ENCODE peak calls at places on chromosome 3, in six cellular contexts. One of them, this sample, is unnamed.

GRCh38 chr3:12796171-12797123 is at the start of gene CAND2:
- DNase-seq in neural crest cell: peak; percentile 48
- DNase-seq in prostate gland: no peak
- DNase-seq in OCI-LY7: peak; percentile 73
- DNase-seq in left ventricle myocardium inferior: peak; percentile 80
- DNase-seq in B cell: peak; percentile 75
- DNase-seq in this sample: peak; percentile 50

GRCh38 chr3:156920399-156920798 is 94.2 kb downstream of the LEKR1 start:
- DNase-seq in neural crest cell: no peak
- DNase-seq in prostate gland: no peak
- DNase-seq in OCI-LY7: no peak
- DNase-seq in left ventricle myocardium inferior: no peak
- DNase-seq in B cell: no peak
- DNase-seq in this sample: no peak

GRCh38 chr3:149660462-149660861 is 2.6 kb upstream of the WWTR1 start:
- DNase-seq in neural crest cell: no peak
- DNase-seq in prostate gland: no peak
- DNase-seq in OCI-LY7: no peak
- DNase-seq in left ventricle myocardium inferior: no peak
- DNase-seq in B cell: no peak
- DNase-seq in this sample: no peak

GRCh38 chr3:128075516-128076464 is 23.6 kb downstream of the SEC61A1 start:
- DNase-seq in neural crest cell: peak; percentile 96
- DNase-seq in prostate gland: peak; percentile 80
- DNase-seq in OCI-LY7: peak; percentile 77
- DNase-seq in left ventricle myocardium inferior: peak; percentile 88
- DNase-seq in B cell: peak; percentile 93
- DNase-seq in this sample: peak; percentile 80

GRCh38 chr3:45958333-45958791 is 15.1 kb downstream of the CXCR6 start:
- DNase-seq in neural crest cell: no peak
- DNase-seq in prostate gland: no peak
- DNase-seq in OCI-LY7: no peak
- DNase-seq in left ventricle myocardium inferior: no peak
- DNase-seq in B cell: no peak
- DNase-seq in this sample: no peak

GRCh38 chr3:8870134-8870533 is 93.1 kb downstream of the RAD18 start:
- DNase-seq in neural crest cell: no peak
- DNase-seq in prostate gland: no peak
- DNase-seq in OCI-LY7: no peak
- DNase-seq in left ventricle myocardium inferior: no peak
- DNase-seq in B cell: no peak
- DNase-seq in this sample: no peak

GRCh38 chr3:48899298-48899697 is 616 bp upstream of the SLC25A20 start:
- DNase-seq in neural crest cell: no peak
- DNase-seq in prostate gland: no peak
- DNase-seq in OCI-LY7: no peak
- DNase-seq in left ventricle myocardium inferior: no peak
- DNase-seq in B cell: no peak
- DNase-seq in this sample: no peak

GRCh38 chr3:117910820-117911524 is 1123.7 kb downstream of the IGSF11 start:
- DNase-seq in neural crest cell: no peak
- DNase-seq in prostate gland: no peak
- DNase-seq in OCI-LY7: no peak
- DNase-seq in left ventricle myocardium inferior: no peak
- DNase-seq in B cell: no peak
- DNase-seq in this sample: no peak

GRCh38 chr3:136023264-136023978 is 57.9 kb downstream of the PPP2R3A start:
- DNase-seq in neural crest cell: no peak
- DNase-seq in prostate gland: no peak
- DNase-seq in OCI-LY7: no peak
- DNase-seq in left ventricle myocardium inferior: no peak
- DNase-seq in B cell: no peak
- DNase-seq in this sample: no peak

GRCh38 chr3:14138878-14139659 is 14.2 kb downstream of the TMEM43 start:
- DNase-seq in neural crest cell: no peak
- DNase-seq in prostate gland: no peak
- DNase-seq in OCI-LY7: no peak
- DNase-seq in left ventricle myocardium inferior: no peak
- DNase-seq in B cell: no peak
- DNase-seq in this sample: no peak

GRCh38 chr3:99128740-99129505 is 227.4 kb upstream of the DCBLD2 start:
- DNase-seq in neural crest cell: no peak
- DNase-seq in prostate gland: no peak
- DNase-seq in OCI-LY7: no peak
- DNase-seq in left ventricle myocardium inferior: no peak
- DNase-seq in B cell: no peak
- DNase-seq in this sample: no peak

GRCh38 chr3:61358364-61358763 is 107.1 kb upstream of the FHIT start:
- DNase-seq in neural crest cell: no peak
- DNase-seq in prostate gland: peak; percentile 6
- DNase-seq in OCI-LY7: no peak
- DNase-seq in left ventricle myocardium inferior: peak; percentile 77
- DNase-seq in B cell: peak; percentile 3
- DNase-seq in this sample: peak; percentile 70

GRCh38 chr3:136465296-136465695 is 215.2 kb downstream of the PCCB start:
- DNase-seq in neural crest cell: no peak
- DNase-seq in prostate gland: no peak
- DNase-seq in OCI-LY7: no peak
- DNase-seq in left ventricle myocardium inferior: no peak
- DNase-seq in B cell: no peak
- DNase-seq in this sample: no peak

GRCh38 chr3:170467007-170467406 is 48.3 kb downstream of the CLDN11 start:
- DNase-seq in neural crest cell: no peak
- DNase-seq in prostate gland: no peak
- DNase-seq in OCI-LY7: no peak
- DNase-seq in left ventricle myocardium inferior: no peak
- DNase-seq in B cell: no peak
- DNase-seq in this sample: no peak

GRCh38 chr3:98777286-98777685 is 14.1 kb downstream of the ST3GAL6 start:
- DNase-seq in neural crest cell: no peak
- DNase-seq in prostate gland: no peak
- DNase-seq in OCI-LY7: no peak
- DNase-seq in left ventricle myocardium inferior: no peak
- DNase-seq in B cell: no peak
- DNase-seq in this sample: no peak

GRCh38 chr3:45978348-45978747 is 17.3 kb downstream of the FYCO1 start:
- DNase-seq in neural crest cell: no peak
- DNase-seq in prostate gland: peak; percentile 72
- DNase-seq in OCI-LY7: no peak
- DNase-seq in left ventricle myocardium inferior: no peak
- DNase-seq in B cell: no peak
- DNase-seq in this sample: no peak

GRCh38 chr3:32495609-32496008 is 7.0 kb downstream of the CMTM6 start:
- DNase-seq in neural crest cell: no peak
- DNase-seq in prostate gland: no peak
- DNase-seq in OCI-LY7: no peak
- DNase-seq in left ventricle myocardium inferior: no peak
- DNase-seq in B cell: no peak
- DNase-seq in this sample: no peak

GRCh38 chr3:6781103-6781502 is 79.8 kb upstream of the GRM7 start:
- DNase-seq in neural crest cell: no peak
- DNase-seq in prostate gland: no peak
- DNase-seq in OCI-LY7: no peak
- DNase-seq in left ventricle myocardium inferior: no peak
- DNase-seq in B cell: no peak
- DNase-seq in this sample: no peak

GRCh38 chr3:165753560-165753959 is 83.7 kb downstream of the BCHE start:
- DNase-seq in neural crest cell: no peak
- DNase-seq in prostate gland: peak; percentile 41
- DNase-seq in OCI-LY7: no peak
- DNase-seq in left ventricle myocardium inferior: no peak
- DNase-seq in B cell: no peak
- DNase-seq in this sample: no peak

GRCh38 chr3:45084820-45085816 is 59.0 kb downstream of the CLEC3B start:
- DNase-seq in neural crest cell: no peak
- DNase-seq in prostate gland: no peak
- DNase-seq in OCI-LY7: no peak
- DNase-seq in left ventricle myocardium inferior: no peak
- DNase-seq in B cell: no peak
- DNase-seq in this sample: no peak

GRCh38 chr3:82973810-82974209 is 1212.4 kb upstream of the GBE1 start:
- DNase-seq in neural crest cell: no peak
- DNase-seq in prostate gland: no peak
- DNase-seq in OCI-LY7: no peak
- DNase-seq in left ventricle myocardium inferior: no peak
- DNase-seq in B cell: no peak
- DNase-seq in this sample: no peak

GRCh38 chr3:150464684-150465083 is 56.6 kb downstream of the TSC22D2 start:
- DNase-seq in neural crest cell: no peak
- DNase-seq in prostate gland: no peak
- DNase-seq in OCI-LY7: no peak
- DNase-seq in left ventricle myocardium inferior: no peak
- DNase-seq in B cell: no peak
- DNase-seq in this sample: no peak

GRCh38 chr3:38829404-38829803 is 13.4 kb upstream of the SCN10A start:
- DNase-seq in neural crest cell: no peak
- DNase-seq in prostate gland: no peak
- DNase-seq in OCI-LY7: no peak
- DNase-seq in left ventricle myocardium inferior: peak; percentile 20
- DNase-seq in B cell: no peak
- DNase-seq in this sample: no peak

GRCh38 chr3:193011956-193012355 is 94.3 kb upstream of the MB21D2 start:
- DNase-seq in neural crest cell: no peak
- DNase-seq in prostate gland: no peak
- DNase-seq in OCI-LY7: no peak
- DNase-seq in left ventricle myocardium inferior: no peak
- DNase-seq in B cell: no peak
- DNase-seq in this sample: no peak

GRCh38 chr3:154954750-154955149 is 125.4 kb upstream of the MME start:
- DNase-seq in neural crest cell: no peak
- DNase-seq in prostate gland: no peak
- DNase-seq in OCI-LY7: peak; percentile 77
- DNase-seq in left ventricle myocardium inferior: no peak
- DNase-seq in B cell: peak; percentile 15
- DNase-seq in this sample: no peak

DNA sequence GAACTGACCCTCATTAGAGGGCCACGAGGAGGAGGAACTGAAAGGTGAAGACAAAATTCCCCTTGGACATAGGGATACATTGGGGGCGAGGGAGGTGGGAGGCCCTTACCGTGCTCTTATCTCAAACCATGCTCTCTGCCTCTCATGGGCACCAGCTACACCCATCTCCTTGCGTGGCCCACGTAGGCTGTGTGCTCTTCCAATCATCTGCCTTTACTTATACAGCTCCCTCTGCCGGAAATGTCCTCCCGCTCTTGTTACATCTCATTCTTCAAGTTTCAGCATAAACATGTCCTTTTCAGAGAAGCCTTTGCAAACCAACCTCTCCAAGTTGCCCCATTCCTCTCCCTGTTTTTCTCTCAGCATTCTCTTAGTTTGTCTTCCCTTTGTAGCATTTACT is 307.8 kb upstream of the PROK2 start:
- DNase-seq in neural crest cell: no peak
- DNase-seq in prostate gland: no peak
- DNase-seq in OCI-LY7: peak; percentile 71
- DNase-seq in left ventricle myocardium inferior: no peak
- DNase-seq in B cell: peak; percentile 22
- DNase-seq in this sample: no peak
- TF ChIP-seq CTCF in neural crest cell: no peak
- TF ChIP-seq CTCF in prostate gland: no peak
- TF ChIP-seq CTCF in OCI-LY7: peak; percentile 75
- TF ChIP-seq CTCF in left ventricle myocardium inferior: no peak
- TF ChIP-seq CTCF in B cell: no peak
- TF ChIP-seq CTCF in this sample: peak; percentile 50

GRCh38 chr3:47380026-47380600 is 708 bp upstream of the PTPN23 start:
- DNase-seq in neural crest cell: no peak
- DNase-seq in prostate gland: no peak
- DNase-seq in OCI-LY7: no peak
- DNase-seq in left ventricle myocardium inferior: no peak
- DNase-seq in B cell: no peak
- DNase-seq in this sample: no peak

GRCh38 chr3:47381317-47382157 is 716 bp downstream of the PTPN23 start:
- DNase-seq in neural crest cell: peak; percentile 78
- DNase-seq in prostate gland: peak; percentile 67
- DNase-seq in OCI-LY7: peak; percentile 88
- DNase-seq in left ventricle myocardium inferior: peak; percentile 86
- DNase-seq in B cell: peak; percentile 84
- DNase-seq in this sample: peak; percentile 94

GRCh38 chr3:47379488-47379899 is 1.3 kb upstream of the PTPN23 start:
- DNase-seq in neural crest cell: no peak
- DNase-seq in prostate gland: no peak
- DNase-seq in OCI-LY7: no peak
- DNase-seq in left ventricle myocardium inferior: no peak
- DNase-seq in B cell: no peak
- DNase-seq in this sample: no peak

GRCh38 chr3:47378869-47379268 is 2.0 kb upstream of the PTPN23 start:
- DNase-seq in neural crest cell: no peak
- DNase-seq in prostate gland: no peak
- DNase-seq in OCI-LY7: no peak
- DNase-seq in left ventricle myocardium inferior: no peak
- DNase-seq in B cell: no peak
- DNase-seq in this sample: no peak

DNA sequence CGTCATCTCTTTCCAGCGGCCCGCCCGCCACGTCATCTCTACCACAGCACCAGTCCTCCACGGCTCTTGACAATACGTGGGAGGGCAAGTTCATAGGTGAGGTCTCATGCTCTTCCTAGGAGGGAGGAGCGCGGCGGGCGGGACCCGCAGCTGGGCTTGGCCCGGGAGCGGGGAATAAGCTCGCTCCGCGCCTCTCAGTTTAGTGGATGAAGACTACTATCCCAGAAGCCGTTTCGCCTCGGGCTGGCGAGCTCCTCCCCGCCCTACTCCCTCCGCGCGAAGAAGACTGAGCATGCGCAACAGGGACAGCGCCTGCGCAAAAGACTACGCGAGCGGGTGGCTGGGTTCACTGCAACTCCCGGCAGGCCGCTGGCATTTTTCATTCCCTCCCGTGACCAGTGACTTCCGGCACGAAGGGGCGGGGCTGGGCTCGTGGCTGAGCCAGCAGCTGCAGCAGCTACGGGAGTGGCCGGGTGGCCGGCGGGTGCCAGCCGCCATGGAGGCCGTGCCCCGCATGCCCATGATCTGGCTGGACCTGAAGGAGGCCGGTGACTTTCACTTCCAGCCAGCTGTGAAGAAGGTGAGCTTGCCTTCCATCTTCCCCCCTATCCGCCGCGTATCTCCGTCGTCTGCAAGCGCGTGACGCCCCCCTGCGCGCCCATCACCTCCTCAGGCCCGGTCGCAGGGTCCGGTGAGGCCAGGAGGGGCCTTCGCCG is at the start of gene PTPN23:
- DNase-seq in neural crest cell: peak; percentile 99
- DNase-seq in prostate gland: peak; percentile 98
- DNase-seq in OCI-LY7: peak; percentile 99
- DNase-seq in left ventricle myocardium inferior: peak; percentile 99
- DNase-seq in B cell: peak; percentile 99
- DNase-seq in this sample: peak; percentile 98
- TF ChIP-seq CTCF in neural crest cell: no peak
- TF ChIP-seq CTCF in prostate gland: no peak
- TF ChIP-seq CTCF in OCI-LY7: no peak
- TF ChIP-seq CTCF in left ventricle myocardium inferior: no peak
- TF ChIP-seq CTCF in B cell: no peak
- TF ChIP-seq CTCF in this sample: no peak

GRCh38 chr3:42539871-42540714 is 37.6 kb downstream of the VIPR1 start:
- DNase-seq in neural crest cell: peak; percentile 51
- DNase-seq in prostate gland: peak; percentile 67
- DNase-seq in OCI-LY7: peak; percentile 65
- DNase-seq in left ventricle myocardium inferior: no peak
- DNase-seq in B cell: peak; percentile 69
- DNase-seq in this sample: no peak
- TF ChIP-seq CTCF in neural crest cell: peak; percentile 77
- TF ChIP-seq CTCF in prostate gland: peak; percentile 89
- TF ChIP-seq CTCF in OCI-LY7: peak; percentile 86
- TF ChIP-seq CTCF in left ventricle myocardium inferior: peak; percentile 77
- TF ChIP-seq CTCF in B cell: peak; percentile 83
- TF ChIP-seq CTCF in this sample: peak; percentile 90

GRCh38 chr3:164550857-164551256 is 527.4 kb downstream of the SI start:
- DNase-seq in neural crest cell: no peak
- DNase-seq in prostate gland: no peak
- DNase-seq in OCI-LY7: no peak
- DNase-seq in left ventricle myocardium inferior: no peak
- DNase-seq in B cell: no peak
- DNase-seq in this sample: no peak
- TF ChIP-seq CTCF in neural crest cell: peak; percentile 40
- TF ChIP-seq CTCF in prostate gland: no peak
- TF ChIP-seq CTCF in OCI-LY7: no peak
- TF ChIP-seq CTCF in left ventricle myocardium inferior: no peak
- TF ChIP-seq CTCF in B cell: no peak
- TF ChIP-seq CTCF in this sample: no peak

This sample was measured in GM06990.